ENCODE peak calls at places on chromosomes 2 and 18, in four cellular contexts. Q is AG08396, E is NCI-H774, S is T-helper 17 cell. D is an unnamed sample.

GRCh38 chr2:240208096-240208495 is 67.6 kb upstream of the OTOS start:
- DNase-seq in Q (no peak), S (no peak), E (no peak), D (no peak)

GRCh38 chr2:29923110-29923721 is 1.8 kb upstream of the ALK start:
- DNase-seq in E (peak; percentile 55), S (no peak), Q (peak; percentile 78), D (peak; percentile 42)

GRCh38 chr2:23925702-23926288 is 1.1 kb downstream of the ATAD2B start:
- DNase-seq in S (peak; percentile 30), E (no peak), Q (peak; percentile 53), D (peak; percentile 50)

GRCh38 chr18:55097406-55098170 is 138.3 kb upstream of the CCDC68 start:
- DNase-seq in E (no peak), S (no peak), Q (no peak), D (no peak)

GRCh38 chr2:147428348-147428747 is 416.5 kb upstream of the ACVR2A start:
- DNase-seq in Q (no peak), E (no peak), S (no peak), D (no peak)

GRCh38 chr2:72378737-72379346 is 231.2 kb upstream of the CYP26B1 start:
- DNase-seq in E (no peak), Q (no peak), S (no peak), D (no peak)

GRCh38 chr2:231929961-231930600 is 3.9 kb upstream of the NPPC start:
- DNase-seq in S (no peak), E (no peak), Q (peak; percentile 50), D (no peak)

GRCh38 chr2:47339745-47340541 is 63.0 kb upstream of the MSH2 start:
- DNase-seq in S (no peak), Q (no peak), E (peak; percentile 79), D (no peak)

GRCh38 chr2:16109368-16109820 is 169.0 kb downstream of the MYCN start:
- DNase-seq in E (no peak), S (no peak), Q (no peak), D (no peak)

GRCh38 chr2:184611221-184612085 is 13.1 kb downstream of the ZNF804A start:
- DNase-seq in Q (peak; percentile 7), E (no peak), S (no peak), D (no peak)

GRCh38 chr18:78932281-78932680 is 47.3 kb upstream of the SALL3 start:
- DNase-seq in Q (no peak), S (no peak), E (no peak), D (no peak)

GRCh38 chr2:35468271-35468670 is 887.3 kb upstream of the CRIM1 start:
- DNase-seq in Q (no peak), E (no peak), S (no peak), D (no peak)

D was measured in foreskin melanocyte.